ENCODE peak calls at places on chromosomes 12 and 14, in ten cellular contexts. Y is PC-3, Z is mammary epithelial cell, V is astrocyte, L is A549, N is right atrium auricular region, F is Peyer's patch, T is heart left ventricle, E is pancreas, A is testis. O is an unnamed sample.
A peak's percentile ranks its signal among the peaks of the same experiment; 100 is the strongest.

GRCh38 chr12:46357438-46358324 is 14.9 kb downstream of the SLC38A2 start:
- DNase-seq in Y (peak; percentile 39), Z (peak; percentile 87), V (peak; percentile 67), L (no peak), N (no peak), F (no peak), T (no peak), E (no peak), A (no peak), O (no peak)

GRCh38 chr14:64465208-64465821 is at the start of gene AKAP5:
- DNase-seq in Y (peak; percentile 53), Z (no peak), V (peak; percentile 32), L (peak; percentile 43), N (no peak), F (peak; percentile 60), T (peak; percentile 46), E (peak; percentile 88), A (peak; percentile 51), O (peak; percentile 9)

GRCh38 chr12:51244269-51244668 is 5.6 kb downstream of the DAZAP2 start:
- DNase-seq in Y (no peak), Z (no peak), V (peak; percentile 38), L (no peak), N (no peak), F (no peak), T (no peak), E (no peak), A (no peak), O (no peak)

GRCh38 chr12:19572920-19573558 is 133.7 kb downstream of the AEBP2 start:
- DNase-seq in Y (peak; percentile 70), Z (peak; percentile 49), V (peak; percentile 47), L (no peak), N (no peak), F (no peak), T (no peak), E (no peak), A (peak; percentile 56), O (no peak)

GRCh38 chr14:40920380-40920779 is 686.3 kb upstream of the LRFN5 start:
- DNase-seq in Y (no peak), Z (no peak), V (no peak), L (no peak), N (no peak), F (no peak), T (no peak), E (no peak), A (no peak), O (no peak)

GRCh38 chr12:22396253-22396652 is 61.7 kb upstream of the ST8SIA1 start:
- DNase-seq in Y (no peak), Z (peak; percentile 66), V (no peak), L (no peak), N (no peak), F (no peak), T (no peak), E (no peak), A (no peak), O (no peak)

GRCh38 chr12:113424915-113425823 is 3.0 kb downstream of the SDSL start:
- DNase-seq in Y (peak; percentile 59), Z (peak; percentile 11), V (no peak), L (peak; percentile 58), N (peak; percentile 73), F (no peak), T (peak; percentile 41), E (peak; percentile 83), A (peak; percentile 77), O (peak; percentile 56)

GRCh38 chr12:51838762-51839161 is 9.8 kb downstream of the FIGNL2 start:
- DNase-seq in Y (no peak), Z (no peak), V (no peak), L (no peak), N (no peak), F (no peak), T (peak; percentile 45), E (no peak), A (no peak), O (no peak)

GRCh38 chr12:47882796-47883546 is 21.8 kb downstream of the VDR start:
- DNase-seq in Y (no peak), Z (peak; percentile 43), V (no peak), L (no peak), N (no peak), F (no peak), T (no peak), E (no peak), A (peak; percentile 58), O (no peak)

GRCh38 chr14:33647385-33647786 is 303.5 kb downstream of the EGLN3 start:
- DNase-seq in Y (peak; percentile 96), Z (peak; percentile 96), V (peak; percentile 99), L (no peak), N (no peak), F (no peak), T (no peak), E (no peak), A (no peak), O (no peak)

GRCh38 chr14:72892103-72892878 is 1.6 kb downstream of the DPF3 start:
- DNase-seq in Y (peak; percentile 55), Z (peak; percentile 58), V (peak; percentile 26), L (no peak), N (no peak), F (no peak), T (peak; percentile 13), E (peak; percentile 56), A (peak; percentile 33), O (no peak)

GRCh38 chr12:109222062-109222461 is 87.0 kb downstream of the FOXN4 start:
- DNase-seq in Y (no peak), Z (no peak), V (no peak), L (no peak), N (no peak), F (no peak), T (no peak), E (no peak), A (no peak), O (no peak)

GRCh38 chr14:58873228-58873953 is 235.6 kb downstream of the DACT1 start:
- DNase-seq in Y (no peak), Z (no peak), V (no peak), L (no peak), N (no peak), F (no peak), T (no peak), E (peak; percentile 58), A (no peak), O (no peak)

GRCh38 chr14:99415496-99416281 is 65.0 kb downstream of the SETD3 start:
- DNase-seq in Y (peak; percentile 88), Z (peak; percentile 66), V (peak; percentile 57), L (peak; percentile 73), N (no peak), F (peak; percentile 32), T (peak; percentile 46), E (no peak), A (peak; percentile 66), O (no peak)

DNA sequence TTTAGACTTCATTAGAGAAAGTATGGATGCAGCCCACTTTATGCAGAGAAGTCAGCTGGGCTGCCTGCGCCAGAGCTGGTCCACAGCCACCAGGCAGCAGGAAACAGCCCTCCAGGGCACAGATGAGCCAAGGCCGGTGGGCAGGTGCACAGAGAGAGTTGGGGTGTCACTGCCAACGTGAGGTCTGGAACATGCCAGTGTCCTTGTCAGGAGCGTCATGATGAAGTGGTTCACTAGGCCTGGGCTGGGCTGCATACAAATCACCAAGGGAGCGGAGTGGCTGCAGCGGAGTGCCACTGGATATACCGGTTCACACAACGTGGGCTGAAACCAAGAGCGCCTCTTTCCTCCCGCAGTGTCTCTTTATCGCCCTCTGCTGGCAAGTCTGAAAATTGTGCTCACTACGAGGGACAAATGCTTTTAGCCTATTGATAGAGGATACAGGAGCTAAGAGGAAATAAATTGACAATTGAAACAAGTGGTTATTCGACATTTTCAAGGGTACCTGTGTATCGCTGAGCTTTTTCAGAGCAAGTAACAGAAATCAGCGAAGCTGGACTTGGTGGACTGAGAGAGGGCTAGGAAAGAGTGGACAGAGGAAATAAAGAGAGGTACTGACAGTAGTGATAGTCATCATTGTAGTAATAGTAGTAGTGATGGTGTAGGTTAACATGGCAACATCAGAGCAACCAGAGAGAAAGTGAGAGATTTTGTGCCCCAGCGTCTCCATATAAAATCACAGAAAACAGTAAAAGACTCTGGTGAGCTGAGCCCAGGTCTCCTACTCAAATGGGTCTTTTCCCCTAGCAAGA is 52.0 kb upstream of the ITPR2 start:
- DNase-seq in Y (peak; percentile 99), Z (peak; percentile 75), V (peak; percentile 52), L (peak; percentile 60), N (peak; percentile 90), F (peak; percentile 86), T (peak; percentile 80), E (peak; percentile 81), A (peak; percentile 94), O (peak; percentile 91)
- TF ChIP-seq CTCF in Y (peak; percentile 99), Z (peak; percentile 97), V (peak; percentile 98), L (peak; percentile 85), N (peak; percentile 90), F (peak; percentile 85), T (peak; percentile 97), E (peak; percentile 91), A (peak; percentile 93), O (peak; percentile 93)

DNA sequence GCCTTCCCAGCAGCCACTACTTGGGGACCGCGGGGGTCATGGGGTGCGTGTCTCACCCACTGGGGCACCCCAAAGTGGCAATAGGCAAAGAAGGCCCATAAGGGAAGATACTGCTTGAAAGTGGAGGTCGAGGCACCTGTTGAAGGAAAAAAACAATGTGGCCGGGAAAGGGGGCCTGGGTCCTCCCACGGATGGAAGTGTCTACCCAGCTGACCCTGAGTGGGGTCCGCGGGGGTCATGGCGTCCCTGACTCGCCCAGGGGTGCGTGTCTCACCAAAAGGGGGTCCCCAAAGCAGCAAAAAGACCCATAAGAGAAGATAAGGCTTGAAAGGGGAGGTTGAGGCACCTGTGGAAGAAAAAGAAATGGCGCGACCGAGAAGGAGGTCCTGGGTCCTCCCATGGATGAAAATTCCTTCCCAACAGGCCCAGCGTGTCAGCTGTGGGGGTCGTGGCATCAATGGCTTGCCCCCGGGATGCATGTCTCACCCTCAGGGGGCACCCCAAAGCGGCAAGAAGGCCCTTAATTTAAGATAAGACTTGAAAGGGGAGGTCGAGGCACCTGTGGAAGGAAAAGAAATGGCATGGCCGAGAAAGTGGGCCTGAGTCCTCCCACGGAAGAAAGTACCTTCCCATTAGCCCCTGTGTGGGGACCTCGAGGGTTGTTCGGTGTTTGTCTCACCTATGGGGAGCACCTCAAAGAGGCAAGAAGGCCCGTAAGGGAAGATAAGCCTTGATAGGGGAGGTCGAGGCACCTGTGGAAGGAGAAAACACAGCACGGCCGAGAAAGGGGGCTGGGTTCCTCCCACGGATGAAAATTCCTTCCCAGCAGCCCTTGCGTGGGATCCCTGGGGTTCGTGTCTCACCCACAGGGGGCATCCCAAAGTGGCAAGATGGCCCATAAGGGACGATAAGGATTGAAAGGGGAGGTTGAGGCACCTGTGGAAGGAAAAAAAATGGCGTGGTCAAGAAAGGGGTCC is 266.0 kb downstream of the ALG10 start:
- DNase-seq in Y (no peak), Z (no peak), V (no peak), L (no peak), N (no peak), F (peak; percentile 6), T (peak; percentile 2), E (peak; percentile 28), A (no peak), O (no peak)
- H3K9me3 ChIP-seq in Y (peaks cover 6% of the 10 kb centered on the region), Z (peaks cover 39% of the 10 kb centered on the region), V (peaks cover 15% of the 10 kb centered on the region), L (peaks cover 5% of the 10 kb centered on the region), N (no peaks in the 10 kb centered on the region), F (no peaks in the 10 kb centered on the region), T (peaks cover 6% of the 10 kb centered on the region), E (peaks cover 2% of the 10 kb centered on the region), A (no peaks in the 10 kb centered on the region), O (peaks cover 11% of the 10 kb centered on the region)

GRCh38 chr14:51157012-51157411 is 62.1 kb upstream of the TRIM9 start:
- DNase-seq in Y (peak; percentile 75), Z (peak; percentile 27), V (no peak), L (peak; percentile 22), N (no peak), F (no peak), T (no peak), E (no peak), A (no peak), O (no peak)
- TF ChIP-seq CTCF in Y (peak; percentile 91), Z (peak; percentile 37), V (peak; percentile 22), L (peak; percentile 42), N (no peak), F (no peak), T (peak; percentile 15), E (no peak), A (no peak), O (no peak)

GRCh38 chr14:19828314-19828713 is 24.7 kb downstream of the OR4N2 start:
- DNase-seq in Y (no peak), Z (no peak), V (no peak), L (no peak), N (no peak), F (no peak), T (no peak), E (no peak), A (no peak), O (no peak)
- H3K9me3 ChIP-seq in Y (peaks cover 9% of the 10 kb centered on the region), Z (peaks cover 4% of the 10 kb centered on the region), V (peaks cover 15% of the 10 kb centered on the region), L (no peaks in the 10 kb centered on the region), N (no peaks in the 10 kb centered on the region), F (no peaks in the 10 kb centered on the region), T (no peaks in the 10 kb centered on the region), E (no peaks in the 10 kb centered on the region), A (no peaks in the 10 kb centered on the region), O (no peaks in the 10 kb centered on the region)